ENCODE peak calls at places on chromosome 5, in nine cellular contexts. One of them, this sample, is unnamed.

GRCh38 chr5:55440188-55440646 is 94.5 kb downstream of the PLPP1 start:
- DNase-seq in naive thymus-derived CD8-positive, alpha-beta T cell: no peak
- DNase-seq in HT1080: no peak
- DNase-seq in stimulated activated CD8-positive, alpha-beta memory T cell treated with anti-CD3 and anti-CD28 coated beads, Interleukin-15, amount 100 ng/mL, for 1 hour: no peak
- DNase-seq in effector memory CD4-positive, alpha-beta T cell: no peak
- DNase-seq in progenitor cell of endocrine pancreas: no peak
- DNase-seq in central memory CD4-positive, alpha-beta T cell: no peak
- DNase-seq in AG09309: no peak
- DNase-seq in GM03348: peak
- DNase-seq in this sample: peak

GRCh38 chr5:45774528-45774927 is 78.3 kb upstream of the HCN1 start:
- DNase-seq in central memory CD4-positive, alpha-beta T cell: no peak
- DNase-seq in progenitor cell of endocrine pancreas: no peak
- DNase-seq in AG09309: no peak
- DNase-seq in stimulated activated CD8-positive, alpha-beta memory T cell treated with anti-CD3 and anti-CD28 coated beads, Interleukin-15, amount 100 ng/mL, for 1 hour: no peak
- DNase-seq in naive thymus-derived CD8-positive, alpha-beta T cell: no peak
- DNase-seq in GM03348: no peak
- DNase-seq in effector memory CD4-positive, alpha-beta T cell: no peak
- DNase-seq in HT1080: no peak
- DNase-seq in this sample: no peak

GRCh38 chr5:151202381-151203139 is 21.3 kb downstream of the CCDC69 start:
- DNase-seq in HT1080: peak
- DNase-seq in naive thymus-derived CD8-positive, alpha-beta T cell: no peak
- DNase-seq in central memory CD4-positive, alpha-beta T cell: no peak
- DNase-seq in AG09309: no peak
- DNase-seq in progenitor cell of endocrine pancreas: no peak
- DNase-seq in GM03348: peak
- DNase-seq in stimulated activated CD8-positive, alpha-beta memory T cell treated with anti-CD3 and anti-CD28 coated beads, Interleukin-15, amount 100 ng/mL, for 1 hour: no peak
- DNase-seq in effector memory CD4-positive, alpha-beta T cell: peak
- DNase-seq in this sample: peak

GRCh38 chr5:172769598-172770373 is 1.2 kb downstream of the DUSP1 start:
- DNase-seq in AG09309: no peak
- DNase-seq in GM03348: no peak
- DNase-seq in HT1080: no peak
- DNase-seq in central memory CD4-positive, alpha-beta T cell: peak
- DNase-seq in stimulated activated CD8-positive, alpha-beta memory T cell treated with anti-CD3 and anti-CD28 coated beads, Interleukin-15, amount 100 ng/mL, for 1 hour: no peak
- DNase-seq in effector memory CD4-positive, alpha-beta T cell: no peak
- DNase-seq in progenitor cell of endocrine pancreas: no peak
- DNase-seq in naive thymus-derived CD8-positive, alpha-beta T cell: no peak
- DNase-seq in this sample: peak

GRCh38 chr5:154482528-154483449 is 4.8 kb upstream of the HAND1 start:
- DNase-seq in stimulated activated CD8-positive, alpha-beta memory T cell treated with anti-CD3 and anti-CD28 coated beads, Interleukin-15, amount 100 ng/mL, for 1 hour: no peak
- DNase-seq in effector memory CD4-positive, alpha-beta T cell: no peak
- DNase-seq in central memory CD4-positive, alpha-beta T cell: no peak
- DNase-seq in GM03348: no peak
- DNase-seq in AG09309: no peak
- DNase-seq in HT1080: no peak
- DNase-seq in naive thymus-derived CD8-positive, alpha-beta T cell: no peak
- DNase-seq in progenitor cell of endocrine pancreas: no peak
- DNase-seq in this sample: no peak

GRCh38 chr5:139148306-139148705 is 49.9 kb downstream of the SIL1 start:
- DNase-seq in GM03348: no peak
- DNase-seq in effector memory CD4-positive, alpha-beta T cell: no peak
- DNase-seq in AG09309: no peak
- DNase-seq in stimulated activated CD8-positive, alpha-beta memory T cell treated with anti-CD3 and anti-CD28 coated beads, Interleukin-15, amount 100 ng/mL, for 1 hour: no peak
- DNase-seq in naive thymus-derived CD8-positive, alpha-beta T cell: no peak
- DNase-seq in HT1080: no peak
- DNase-seq in central memory CD4-positive, alpha-beta T cell: no peak
- DNase-seq in progenitor cell of endocrine pancreas: no peak
- DNase-seq in this sample: no peak

GRCh38 chr5:22500521-22500920 is 352.6 kb downstream of the CDH12 start:
- DNase-seq in progenitor cell of endocrine pancreas: no peak
- DNase-seq in HT1080: no peak
- DNase-seq in AG09309: no peak
- DNase-seq in stimulated activated CD8-positive, alpha-beta memory T cell treated with anti-CD3 and anti-CD28 coated beads, Interleukin-15, amount 100 ng/mL, for 1 hour: no peak
- DNase-seq in GM03348: no peak
- DNase-seq in effector memory CD4-positive, alpha-beta T cell: no peak
- DNase-seq in naive thymus-derived CD8-positive, alpha-beta T cell: no peak
- DNase-seq in central memory CD4-positive, alpha-beta T cell: no peak
- DNase-seq in this sample: no peak

GRCh38 chr5:81232449-81233079 is 558 bp upstream of the CKMT2 start:
- DNase-seq in GM03348: peak
- DNase-seq in naive thymus-derived CD8-positive, alpha-beta T cell: no peak
- DNase-seq in HT1080: no peak
- DNase-seq in effector memory CD4-positive, alpha-beta T cell: no peak
- DNase-seq in central memory CD4-positive, alpha-beta T cell: no peak
- DNase-seq in stimulated activated CD8-positive, alpha-beta memory T cell treated with anti-CD3 and anti-CD28 coated beads, Interleukin-15, amount 100 ng/mL, for 1 hour: no peak
- DNase-seq in progenitor cell of endocrine pancreas: no peak
- DNase-seq in AG09309: peak
- DNase-seq in this sample: no peak